ENCODE peak calls at places on chromosomes 12 and 14, in four cellular contexts. M, K, U and I are unnamed samples.

GRCh38 chr14:24235804-24236688 is 3.3 kb downstream of the GMPR2 start:
- DNase-seq in M (no peak), K (no peak), U (no peak), I (no peak)

GRCh38 chr14:23610090-23610814 is 25.9 kb upstream of the DHRS2 start:
- DNase-seq in M (peak; percentile 9), K (no peak), U (no peak), I (no peak)

GRCh38 chr12:50589650-50590435 is 85.1 kb downstream of the DIP2B start:
- DNase-seq in M (no peak), K (no peak), U (no peak), I (no peak)

GRCh38 chr14:35401853-35402252 is 2.7 kb downstream of the NFKBIA start:
- DNase-seq in M (no peak), K (no peak), U (no peak), I (no peak)

GRCh38 chr12:25935355-25936144 is 22.9 kb upstream of the RASSF8 start:
- DNase-seq in M (no peak), K (no peak), U (no peak), I (no peak)

GRCh38 chr12:108821407-108822397 is 35.7 kb downstream of the SSH1 start:
- DNase-seq in M (no peak), K (no peak), U (no peak), I (no peak)

GRCh38 chr12:119624971-119625370 is 31.4 kb downstream of the TMEM233 start:
- DNase-seq in M (no peak), K (no peak), U (no peak), I (no peak)

GRCh38 chr12:6332459-6332858 is 9.4 kb downstream of the TNFRSF1A start:
- DNase-seq in M (no peak), K (no peak), U (no peak), I (no peak)

GRCh38 chr14:37232907-37233481 is 35.3 kb downstream of the MIPOL1 start:
- DNase-seq in M (no peak), K (peak; percentile 24), U (no peak), I (no peak)

GRCh38 chr12:81779216-81779615 is 20.1 kb upstream of the PPFIA2 start:
- DNase-seq in M (no peak), K (no peak), U (no peak), I (no peak)

GRCh38 chr12:120759591-120760348 is 34.1 kb downstream of the ACADS start:
- DNase-seq in M (peak; percentile 84), K (no peak), U (peak; percentile 57), I (no peak)

GRCh38 chr14:102565331-102565887 is 27.0 kb upstream of the RCOR1 start:
- DNase-seq in M (no peak), K (no peak), U (no peak), I (no peak)

GRCh38 chr12:116513944-116514343 is 45.2 kb upstream of the MAP1LC3B2 start:
- DNase-seq in M (no peak), K (no peak), U (no peak), I (no peak)

GRCh38 chr12:121748571-121749265 is 36.2 kb downstream of the TMEM120B start:
- DNase-seq in M (no peak), K (no peak), U (peak; percentile 26), I (no peak)

GRCh38 chr12:71947645-71948105 is 9.0 kb downstream of the TPH2 start:
- DNase-seq in M (no peak), K (no peak), U (peak; percentile 33), I (no peak)

GRCh38 chr14:48398675-48399282 is 723.4 kb upstream of the MDGA2 start:
- DNase-seq in M (no peak), K (peak; percentile 21), U (no peak), I (no peak)

GRCh38 chr14:35535794-35536112 is 1.8 kb downstream of the INSM2 start:
- DNase-seq in M (no peak), K (no peak), U (no peak), I (no peak)

GRCh38 chr12:67853204-67853603 is 136.0 kb upstream of the IFNG-AS1 start:
- DNase-seq in M (no peak), K (no peak), U (no peak), I (no peak)

GRCh38 chr12:27541031-27541719 is 17.2 kb downstream of the PPFIBP1 start:
- DNase-seq in M (no peak), K (no peak), U (no peak), I (no peak)

GRCh38 chr12:112303799-112304198 is 78.4 kb downstream of the HECTD4 start:
- DNase-seq in M (no peak), K (no peak), U (no peak), I (no peak)

GRCh38 chr12:92971869-92972524 is 42.9 kb upstream of the EEA1 start:
- DNase-seq in M (no peak), K (no peak), U (no peak), I (no peak)

GRCh38 chr14:51304428-51304827 is 64.4 kb downstream of the TMX1 start:
- DNase-seq in M (no peak), K (no peak), U (no peak), I (no peak)

GRCh38 chr14:25896777-25897176 is 701.1 kb downstream of the NOVA1 start:
- DNase-seq in M (no peak), K (no peak), U (no peak), I (no peak)

GRCh38 chr14:88550078-88550477 is 4.7 kb downstream of the PTPN21 start:
- DNase-seq in M (no peak), K (no peak), U (no peak), I (no peak)

GRCh38 chr12:10395390-10395998 is 5.7 kb upstream of the KLRK1 start:
- DNase-seq in M (no peak), K (no peak), U (no peak), I (no peak)

GRCh38 chr12:95218164-95218851 is 701 bp downstream of the VEZT start:
- DNase-seq in M (no peak), K (peak; percentile 57), U (no peak), I (no peak)

GRCh38 chr14:77988966-77989365 is 181.2 kb upstream of the NRXN3 start:
- DNase-seq in M (no peak), K (no peak), U (peak; percentile 59), I (no peak)

GRCh38 chr12:131437706-131438210 is 273.1 kb upstream of the SFSWAP start:
- DNase-seq in M (peak; percentile 66), K (no peak), U (no peak), I (no peak)

GRCh38 chr14:20855652-20856291 is 35.4 kb upstream of the RNASE3 start:
- DNase-seq in M (no peak), K (peak; percentile 65), U (no peak), I (no peak)

GRCh38 chr12:115227137-115227615 is 543.2 kb upstream of the TBX3 start:
- DNase-seq in M (no peak), K (no peak), U (no peak), I (no peak)

GRCh38 chr14:59299731-59300130 is 111.3 kb downstream of the DAAM1 start:
- DNase-seq in M (no peak), K (no peak), U (no peak), I (no peak)

GRCh38 chr14:36086629-36087380 is 89.7 kb downstream of the PTCSC3 start:
- DNase-seq in M (no peak), K (no peak), U (no peak), I (no peak)

GRCh38 chr12:88544991-88545684 is 35.1 kb downstream of the KITLG start:
- DNase-seq in M (no peak), K (no peak), U (no peak), I (no peak)

GRCh38 chr14:52848626-52849025 is 57.2 kb upstream of the GNPNAT1 start:
- DNase-seq in M (no peak), K (no peak), U (no peak), I (no peak)

GRCh38 chr12:104565606-104566243 is 109.0 kb downstream of the CHST11 start:
- DNase-seq in M (no peak), K (no peak), U (no peak), I (no peak)

GRCh38 chr12:118183155-118183554 is 47.2 kb downstream of the PEBP1 start:
- DNase-seq in M (no peak), K (no peak), U (no peak), I (no peak)

GRCh38 chr12:102848832-102849231 is 68.2 kb downstream of the PAH start:
- DNase-seq in M (no peak), K (no peak), U (no peak), I (no peak)

GRCh38 chr14:54480830-54481562 is 7.8 kb downstream of the GMFB start:
- DNase-seq in M (no peak), K (no peak), U (no peak), I (no peak)
- TF ChIP-seq CTCF in M (no peak), K (no peak), U (no peak), I (no peak)

DNA sequence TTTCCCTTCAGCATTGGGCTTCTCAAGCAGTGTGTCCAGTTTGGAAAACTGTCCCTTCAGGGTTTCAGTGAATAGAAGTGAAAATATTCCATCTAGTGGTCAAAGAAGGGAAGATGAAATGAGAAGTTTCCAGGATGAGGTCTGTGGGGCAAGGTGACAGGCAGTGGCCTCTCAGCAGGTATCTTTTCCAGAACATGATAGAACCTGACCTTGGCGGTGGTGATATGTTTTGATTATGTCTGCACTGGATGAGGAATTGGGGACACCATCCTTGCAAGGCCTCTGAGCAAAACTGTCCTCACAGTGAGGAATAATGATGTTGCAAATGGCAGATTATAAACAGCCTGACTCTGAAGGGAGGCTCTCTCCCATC is 4.7 kb downstream of the GPX2 start:
- DNase-seq in M (peak; percentile 15), K (no peak), U (no peak), I (no peak)
- TF ChIP-seq CTCF in M (no peak), K (peak; percentile 24), U (no peak), I (no peak)

DNA sequence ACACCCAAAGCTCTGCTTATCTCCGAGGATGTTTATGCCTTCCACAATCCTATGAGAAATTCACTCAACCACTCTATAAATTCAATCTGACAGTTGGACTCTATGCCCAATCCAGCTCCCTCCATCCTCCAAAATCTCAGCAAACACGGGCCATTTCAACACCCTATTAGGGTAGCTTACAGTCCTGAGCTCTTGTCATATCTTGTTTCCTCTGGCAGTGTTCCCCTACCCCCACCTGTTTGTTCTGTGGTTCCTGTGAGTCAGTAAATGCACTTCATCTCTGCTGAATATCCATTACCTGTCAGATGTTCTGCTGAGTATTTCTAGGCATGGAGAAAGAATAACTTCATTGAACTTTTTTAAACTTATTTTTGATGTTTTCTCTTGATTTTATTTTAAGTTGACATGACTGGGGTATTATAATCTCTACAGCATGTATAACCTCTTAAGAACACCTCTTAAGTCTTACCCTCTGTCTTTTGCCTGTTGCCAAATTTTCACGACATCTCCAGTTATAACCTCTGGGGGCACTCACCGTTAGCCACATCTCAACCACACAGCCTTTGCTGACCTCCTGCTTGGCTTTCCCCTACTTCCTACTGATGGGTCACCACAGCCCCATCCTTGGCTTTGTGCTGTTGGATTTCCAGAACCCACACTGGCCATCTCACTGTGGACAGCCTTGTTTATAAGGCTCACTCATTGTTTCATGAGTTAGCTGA is 317.0 kb upstream of the TMPO start:
- DNase-seq in M (no peak), K (no peak), U (no peak), I (no peak)
- TF ChIP-seq CTCF in M (no peak), K (no peak), U (no peak), I (no peak)

DNA sequence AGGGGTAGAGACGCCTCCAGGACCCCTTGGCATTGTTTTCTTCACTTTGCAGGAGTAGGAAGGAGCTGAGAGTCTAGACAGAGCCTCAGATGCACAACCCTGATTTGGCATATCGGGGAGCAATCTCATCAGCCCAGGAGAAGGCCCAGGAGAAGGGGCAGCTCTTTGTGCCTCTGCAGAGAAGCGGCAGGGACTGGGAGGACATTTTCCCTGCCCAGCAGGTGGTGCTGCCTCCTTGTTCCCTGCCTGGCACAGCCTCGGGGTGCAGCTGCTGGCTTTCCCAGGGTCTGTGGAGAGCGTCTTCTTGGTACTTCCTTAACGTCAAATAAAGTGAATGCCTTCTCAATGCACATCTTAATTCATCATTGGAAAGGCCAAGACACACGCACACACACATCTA is 419.5 kb downstream of the TMEM121 start:
- DNase-seq in M (no peak), K (no peak), U (no peak), I (no peak)
- TF ChIP-seq CTCF in M (no peak), K (no peak), U (no peak), I (no peak)